ENCODE peak calls at places on chromosomes 16 and 17, in nine cellular contexts. T is activated CD4-positive, alpha-beta T cell treated with anti-CD3 and anti-CD28 coated beads, Interleukin-2, amount 50 U/mL, for 1 hour; L is ovary; Y is GM23338; R is GM10248; P is MCF 10A; U is naive thymus-derived CD4-positive, alpha-beta T cell; C is posterior cingulate gyrus; B is AG04449. G is an unnamed sample.

GRCh38 chr17:74833501-74834361 is 26.0 kb downstream of the GRIN2C start:
- DNase-seq in T (no peak), L (no peak), Y (no peak), R (peak), P (no peak), U (no peak), C (peak), B (peak), G (no peak)

GRCh38 chr17:1039511-1040215 is 42.7 kb downstream of the TIMM22 start:
- DNase-seq in T (no peak), L (no peak), Y (no peak), R (no peak), P (no peak), U (no peak), C (peak), B (no peak), G (peak)

GRCh38 chr17:57874434-57875108 is 24.7 kb upstream of the MRPS23 start:
- DNase-seq in T (no peak), L (peak), Y (peak), R (peak), P (peak), U (no peak), C (peak), B (peak), G (no peak)

GRCh38 chr16:86297391-86297790 is 212.9 kb upstream of the FOXF1 start:
- DNase-seq in T (no peak), L (no peak), Y (no peak), R (no peak), P (no peak), U (no peak), C (no peak), B (no peak), G (no peak)

GRCh38 chr16:83847371-83848225 is 39.8 kb downstream of the HSBP1 start:
- DNase-seq in T (no peak), L (no peak), Y (no peak), R (no peak), P (peak), U (no peak), C (no peak), B (no peak), G (no peak)

GRCh38 chr17:47629826-47630225 is 19.9 kb upstream of the KPNB1 start:
- DNase-seq in T (no peak), L (no peak), Y (no peak), R (no peak), P (no peak), U (no peak), C (no peak), B (no peak), G (no peak)

GRCh38 chr16:1530883-1531637 is 2.4 kb upstream of the TMEM204 start:
- DNase-seq in T (no peak), L (no peak), Y (no peak), R (no peak), P (no peak), U (no peak), C (no peak), B (peak), G (no peak)

GRCh38 chr17:78725448-78726021 is 56.5 kb downstream of the CYTH1 start:
- DNase-seq in T (no peak), L (no peak), Y (no peak), R (peak), P (no peak), U (no peak), C (no peak), B (no peak), G (no peak)

GRCh38 chr17:2149934-2150333 is 95.0 kb downstream of the HIC1 start:
- DNase-seq in T (no peak), L (no peak), Y (no peak), R (no peak), P (no peak), U (no peak), C (no peak), B (no peak), G (no peak)

GRCh38 chr17:39801055-39801454 is 63.1 kb downstream of the IKZF3 start:
- DNase-seq in T (no peak), L (no peak), Y (no peak), R (no peak), P (no peak), U (no peak), C (no peak), B (no peak), G (no peak)

GRCh38 chr16:17125671-17126070 is 345.1 kb downstream of the XYLT1 start:
- DNase-seq in T (no peak), L (no peak), Y (no peak), R (no peak), P (no peak), U (no peak), C (no peak), B (no peak), G (no peak)

GRCh38 chr16:86787538-86787937 is 209.2 kb downstream of the FOXL1 start:
- DNase-seq in T (no peak), L (no peak), Y (no peak), R (no peak), P (no peak), U (no peak), C (no peak), B (no peak), G (no peak)

GRCh38 chr17:61574542-61575351 is 16.3 kb downstream of the NACA2 start:
- DNase-seq in T (no peak), L (no peak), Y (peak), R (no peak), P (peak), U (no peak), C (no peak), B (no peak), G (no peak)

GRCh38 chr16:66274335-66275110 is 92.0 kb upstream of the CDH5 start:
- DNase-seq in T (no peak), L (no peak), Y (no peak), R (no peak), P (peak), U (no peak), C (no peak), B (no peak), G (no peak)

G was measured in hypothalamus.